ENCODE peak calls at places on chromosome 5, in ten cellular contexts. One of them, this sample, is unnamed. For H3K27me3, the result is how much of the 10 kb centered on the place peaks cover.

GRCh38 chr5:60332244-60333018 is 367.5 kb downstream of the DEPDC1B start:
- DNase-seq in CD8-positive, alpha-beta memory T cell: no peak
- DNase-seq in gastrocnemius medialis: no peak
- DNase-seq in thoracic aorta: no peak
- DNase-seq in SJSA1: no peak
- DNase-seq in CD4-positive, CD25-positive, alpha-beta regulatory T cell: no peak
- DNase-seq in keratinocyte: peak
- DNase-seq in GM06990: no peak
- DNase-seq in AG04450: no peak
- DNase-seq in A673: no peak
- DNase-seq in this sample: no peak

GRCh38 chr5:24535646-24536045 is 109.1 kb downstream of the CDH10 start:
- DNase-seq in CD8-positive, alpha-beta memory T cell: no peak
- DNase-seq in gastrocnemius medialis: no peak
- DNase-seq in thoracic aorta: no peak
- DNase-seq in SJSA1: no peak
- DNase-seq in CD4-positive, CD25-positive, alpha-beta regulatory T cell: no peak
- DNase-seq in keratinocyte: no peak
- DNase-seq in GM06990: no peak
- DNase-seq in AG04450: no peak
- DNase-seq in A673: peak
- DNase-seq in this sample: no peak

GRCh38 chr5:161641444-161641843 is 44.1 kb upstream of the GABRA6 start:
- DNase-seq in CD8-positive, alpha-beta memory T cell: no peak
- DNase-seq in gastrocnemius medialis: no peak
- DNase-seq in thoracic aorta: no peak
- DNase-seq in SJSA1: no peak
- DNase-seq in CD4-positive, CD25-positive, alpha-beta regulatory T cell: no peak
- DNase-seq in keratinocyte: no peak
- DNase-seq in GM06990: no peak
- DNase-seq in AG04450: no peak
- DNase-seq in A673: no peak
- DNase-seq in this sample: no peak

GRCh38 chr5:74148321-74148720 is 492.2 kb downstream of the ENC1 start:
- DNase-seq in CD8-positive, alpha-beta memory T cell: no peak
- DNase-seq in gastrocnemius medialis: no peak
- DNase-seq in thoracic aorta: no peak
- DNase-seq in SJSA1: no peak
- DNase-seq in CD4-positive, CD25-positive, alpha-beta regulatory T cell: no peak
- DNase-seq in keratinocyte: no peak
- DNase-seq in GM06990: no peak
- DNase-seq in AG04450: no peak
- DNase-seq in A673: no peak
- DNase-seq in this sample: no peak

GRCh38 chr5:141476132-141476909 is 555 bp downstream of the PCDHGC3 start:
- DNase-seq in CD8-positive, alpha-beta memory T cell: no peak
- DNase-seq in gastrocnemius medialis: peak
- DNase-seq in thoracic aorta: no peak
- DNase-seq in SJSA1: peak
- DNase-seq in CD4-positive, CD25-positive, alpha-beta regulatory T cell: no peak
- DNase-seq in keratinocyte: no peak
- DNase-seq in GM06990: peak
- DNase-seq in AG04450: peak
- DNase-seq in A673: peak
- DNase-seq in this sample: peak

GRCh38 chr5:131265318-131265803 is 1.5 kb downstream of the CDC42SE2 start:
- DNase-seq in CD8-positive, alpha-beta memory T cell: peak
- DNase-seq in gastrocnemius medialis: no peak
- DNase-seq in thoracic aorta: no peak
- DNase-seq in SJSA1: no peak
- DNase-seq in CD4-positive, CD25-positive, alpha-beta regulatory T cell: no peak
- DNase-seq in keratinocyte: no peak
- DNase-seq in GM06990: peak
- DNase-seq in AG04450: no peak
- DNase-seq in A673: peak
- DNase-seq in this sample: no peak

GRCh38 chr5:107900721-107901120 is 230.0 kb upstream of the EFNA5 start:
- DNase-seq in CD8-positive, alpha-beta memory T cell: no peak
- DNase-seq in gastrocnemius medialis: no peak
- DNase-seq in thoracic aorta: no peak
- DNase-seq in SJSA1: no peak
- DNase-seq in CD4-positive, CD25-positive, alpha-beta regulatory T cell: no peak
- DNase-seq in keratinocyte: no peak
- DNase-seq in GM06990: no peak
- DNase-seq in AG04450: no peak
- DNase-seq in A673: no peak
- DNase-seq in this sample: no peak

GRCh38 chr5:179239256-179240135 is 105.8 kb downstream of the ADAMTS2 start:
- DNase-seq in CD8-positive, alpha-beta memory T cell: no peak
- DNase-seq in gastrocnemius medialis: no peak
- DNase-seq in thoracic aorta: no peak
- DNase-seq in SJSA1: no peak
- DNase-seq in CD4-positive, CD25-positive, alpha-beta regulatory T cell: no peak
- DNase-seq in keratinocyte: no peak
- DNase-seq in GM06990: no peak
- DNase-seq in AG04450: no peak
- DNase-seq in A673: no peak
- DNase-seq in this sample: no peak

GRCh38 chr5:1793966-1794895 is 5.4 kb downstream of the MRPL36 start:
- DNase-seq in CD8-positive, alpha-beta memory T cell: no peak
- DNase-seq in gastrocnemius medialis: no peak
- DNase-seq in thoracic aorta: no peak
- DNase-seq in SJSA1: peak
- DNase-seq in CD4-positive, CD25-positive, alpha-beta regulatory T cell: no peak
- DNase-seq in keratinocyte: no peak
- DNase-seq in GM06990: no peak
- DNase-seq in AG04450: peak
- DNase-seq in A673: peak
- DNase-seq in this sample: no peak

GRCh38 chr5:115787426-115787825 is 29.0 kb downstream of the CDO1 start:
- DNase-seq in CD8-positive, alpha-beta memory T cell: no peak
- DNase-seq in gastrocnemius medialis: no peak
- DNase-seq in thoracic aorta: no peak
- DNase-seq in SJSA1: no peak
- DNase-seq in CD4-positive, CD25-positive, alpha-beta regulatory T cell: no peak
- DNase-seq in keratinocyte: no peak
- DNase-seq in GM06990: no peak
- DNase-seq in AG04450: no peak
- DNase-seq in A673: no peak
- DNase-seq in this sample: no peak

GRCh38 chr5:123085638-123086286 is 3.3 kb upstream of the PRDM6 start:
- DNase-seq in CD8-positive, alpha-beta memory T cell: no peak
- DNase-seq in gastrocnemius medialis: no peak
- DNase-seq in thoracic aorta: no peak
- DNase-seq in SJSA1: no peak
- DNase-seq in CD4-positive, CD25-positive, alpha-beta regulatory T cell: no peak
- DNase-seq in keratinocyte: no peak
- DNase-seq in GM06990: no peak
- DNase-seq in AG04450: no peak
- DNase-seq in A673: no peak
- DNase-seq in this sample: no peak

GRCh38 chr5:32642276-32643002 is 57.1 kb downstream of the SUB1 start:
- DNase-seq in CD8-positive, alpha-beta memory T cell: no peak
- DNase-seq in gastrocnemius medialis: no peak
- DNase-seq in thoracic aorta: no peak
- DNase-seq in SJSA1: peak
- DNase-seq in CD4-positive, CD25-positive, alpha-beta regulatory T cell: no peak
- DNase-seq in keratinocyte: no peak
- DNase-seq in GM06990: no peak
- DNase-seq in AG04450: no peak
- DNase-seq in A673: no peak
- DNase-seq in this sample: no peak

DNA sequence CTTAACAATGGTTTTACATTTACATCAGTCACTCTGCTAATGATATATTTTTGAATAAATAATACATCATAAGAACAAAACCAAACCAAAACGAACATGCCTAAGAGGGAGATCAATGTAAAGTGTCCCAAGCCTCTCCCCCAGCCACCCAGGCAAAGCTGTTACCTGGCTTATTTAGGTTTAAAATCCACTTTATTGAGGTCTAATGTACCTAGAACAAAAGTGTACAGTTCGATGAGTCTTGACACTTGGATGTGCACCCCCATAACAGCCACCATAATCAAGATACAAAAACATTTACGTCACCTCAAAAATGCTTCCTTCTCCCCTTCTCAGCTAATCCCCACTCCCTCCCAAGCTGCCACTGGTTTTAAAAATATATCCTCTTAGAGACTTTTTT is 8.2 kb upstream of the NKX2-5 start:
- DNase-seq in CD8-positive, alpha-beta memory T cell: no peak
- DNase-seq in gastrocnemius medialis: no peak
- DNase-seq in thoracic aorta: no peak
- DNase-seq in SJSA1: no peak
- DNase-seq in CD4-positive, CD25-positive, alpha-beta regulatory T cell: no peak
- DNase-seq in keratinocyte: no peak
- DNase-seq in GM06990: no peak
- DNase-seq in AG04450: no peak
- DNase-seq in A673: no peak
- DNase-seq in this sample: no peak
- H3K27me3 ChIP-seq in CD8-positive, alpha-beta memory T cell: half or more
- H3K27me3 ChIP-seq in gastrocnemius medialis: half or more
- H3K27me3 ChIP-seq in thoracic aorta: under half
- H3K27me3 ChIP-seq in SJSA1: half or more
- H3K27me3 ChIP-seq in CD4-positive, CD25-positive, alpha-beta regulatory T cell: half or more
- H3K27me3 ChIP-seq in keratinocyte: half or more
- H3K27me3 ChIP-seq in GM06990: under half
- H3K27me3 ChIP-seq in AG04450: half or more
- H3K27me3 ChIP-seq in A673: half or more
- H3K27me3 ChIP-seq in this sample: under half

GRCh38 chr5:66617223-66617861 is 21.1 kb downstream of the MAST4 start:
- DNase-seq in CD8-positive, alpha-beta memory T cell: no peak
- DNase-seq in gastrocnemius medialis: no peak
- DNase-seq in thoracic aorta: no peak
- DNase-seq in SJSA1: no peak
- DNase-seq in CD4-positive, CD25-positive, alpha-beta regulatory T cell: no peak
- DNase-seq in keratinocyte: no peak
- DNase-seq in GM06990: peak
- DNase-seq in AG04450: no peak
- DNase-seq in A673: no peak
- DNase-seq in this sample: no peak
- H3K27me3 ChIP-seq in CD8-positive, alpha-beta memory T cell: under half
- H3K27me3 ChIP-seq in gastrocnemius medialis: under half
- H3K27me3 ChIP-seq in thoracic aorta: under half
- H3K27me3 ChIP-seq in SJSA1: under half
- H3K27me3 ChIP-seq in CD4-positive, CD25-positive, alpha-beta regulatory T cell: under half
- H3K27me3 ChIP-seq in keratinocyte: under half
- H3K27me3 ChIP-seq in GM06990: under half
- H3K27me3 ChIP-seq in AG04450: under half
- H3K27me3 ChIP-seq in A673: under half
- H3K27me3 ChIP-seq in this sample: under half

GRCh38 chr5:157165668-157166067 is 396 bp downstream of the GARIN3 start:
- DNase-seq in CD8-positive, alpha-beta memory T cell: no peak
- DNase-seq in gastrocnemius medialis: no peak
- DNase-seq in thoracic aorta: no peak
- DNase-seq in SJSA1: no peak
- DNase-seq in CD4-positive, CD25-positive, alpha-beta regulatory T cell: no peak
- DNase-seq in keratinocyte: no peak
- DNase-seq in GM06990: no peak
- DNase-seq in AG04450: no peak
- DNase-seq in A673: no peak
- DNase-seq in this sample: no peak

GRCh38 chr5:157166164-157166493 is at the start of gene GARIN3:
- DNase-seq in CD8-positive, alpha-beta memory T cell: no peak
- DNase-seq in gastrocnemius medialis: no peak
- DNase-seq in thoracic aorta: no peak
- DNase-seq in SJSA1: no peak
- DNase-seq in CD4-positive, CD25-positive, alpha-beta regulatory T cell: no peak
- DNase-seq in keratinocyte: no peak
- DNase-seq in GM06990: no peak
- DNase-seq in AG04450: no peak
- DNase-seq in A673: no peak
- DNase-seq in this sample: no peak

GRCh38 chr5:157164521-157164920 is 1.5 kb downstream of the GARIN3 start:
- DNase-seq in CD8-positive, alpha-beta memory T cell: no peak
- DNase-seq in gastrocnemius medialis: no peak
- DNase-seq in thoracic aorta: no peak
- DNase-seq in SJSA1: no peak
- DNase-seq in CD4-positive, CD25-positive, alpha-beta regulatory T cell: no peak
- DNase-seq in keratinocyte: no peak
- DNase-seq in GM06990: no peak
- DNase-seq in AG04450: no peak
- DNase-seq in A673: no peak
- DNase-seq in this sample: no peak

GRCh38 chr5:157166494-157167218 is 592 bp upstream of the GARIN3 start:
- DNase-seq in CD8-positive, alpha-beta memory T cell: no peak
- DNase-seq in gastrocnemius medialis: no peak
- DNase-seq in thoracic aorta: no peak
- DNase-seq in SJSA1: no peak
- DNase-seq in CD4-positive, CD25-positive, alpha-beta regulatory T cell: no peak
- DNase-seq in keratinocyte: no peak
- DNase-seq in GM06990: no peak
- DNase-seq in AG04450: no peak
- DNase-seq in A673: no peak
- DNase-seq in this sample: no peak

DNA sequence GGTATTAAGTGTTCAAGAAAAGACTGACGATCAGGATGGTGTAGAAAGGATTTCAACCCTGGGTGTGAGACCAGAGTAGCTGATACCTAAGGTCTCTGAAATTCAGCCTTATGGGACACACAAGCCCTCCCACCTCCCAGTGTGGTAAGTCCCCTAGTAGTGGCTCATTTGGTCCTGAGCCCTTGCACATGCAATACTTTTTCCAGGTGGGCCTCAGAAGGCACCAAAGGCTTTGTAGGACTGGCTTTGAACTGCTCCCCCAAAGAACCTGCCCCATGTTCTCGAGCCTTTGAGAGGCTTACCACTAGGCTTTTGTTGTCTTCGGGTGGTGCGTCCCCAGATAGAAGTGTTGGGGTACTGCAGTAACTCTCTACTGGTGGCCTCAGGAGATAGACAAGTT is 803 bp downstream of the GARIN3 start:
- DNase-seq in CD8-positive, alpha-beta memory T cell: no peak
- DNase-seq in gastrocnemius medialis: no peak
- DNase-seq in thoracic aorta: no peak
- DNase-seq in SJSA1: no peak
- DNase-seq in CD4-positive, CD25-positive, alpha-beta regulatory T cell: no peak
- DNase-seq in keratinocyte: no peak
- DNase-seq in GM06990: no peak
- DNase-seq in AG04450: no peak
- DNase-seq in A673: no peak
- DNase-seq in this sample: no peak
- H3K27me3 ChIP-seq in CD8-positive, alpha-beta memory T cell: under half
- H3K27me3 ChIP-seq in gastrocnemius medialis: under half
- H3K27me3 ChIP-seq in thoracic aorta: under half
- H3K27me3 ChIP-seq in SJSA1: under half
- H3K27me3 ChIP-seq in CD4-positive, CD25-positive, alpha-beta regulatory T cell: under half
- H3K27me3 ChIP-seq in keratinocyte: under half
- H3K27me3 ChIP-seq in GM06990: under half
- H3K27me3 ChIP-seq in AG04450: under half
- H3K27me3 ChIP-seq in A673: under half
- H3K27me3 ChIP-seq in this sample: under half

DNA sequence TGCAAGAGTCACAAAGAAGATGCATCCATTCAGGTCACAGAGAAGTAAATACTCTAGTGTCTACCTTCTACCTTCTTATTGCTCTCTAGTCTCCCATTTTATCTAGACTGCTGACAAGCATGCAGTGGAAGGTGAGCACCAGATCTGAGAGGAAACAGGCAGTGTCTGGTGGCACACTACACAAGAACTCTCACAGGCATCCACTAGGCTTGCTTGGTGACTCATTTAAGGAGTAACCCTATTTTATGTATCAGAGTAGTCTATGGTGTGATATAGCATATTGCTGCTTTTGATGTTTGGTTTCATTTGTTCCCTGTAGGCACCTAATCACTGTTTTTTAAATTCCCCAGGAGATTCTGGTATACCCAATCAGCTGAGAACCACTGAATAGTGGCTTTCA is 1.6 kb upstream of the THBS4 start:
- DNase-seq in CD8-positive, alpha-beta memory T cell: no peak
- DNase-seq in gastrocnemius medialis: no peak
- DNase-seq in thoracic aorta: no peak
- DNase-seq in SJSA1: no peak
- DNase-seq in CD4-positive, CD25-positive, alpha-beta regulatory T cell: no peak
- DNase-seq in keratinocyte: no peak
- DNase-seq in GM06990: no peak
- DNase-seq in AG04450: no peak
- DNase-seq in A673: no peak
- DNase-seq in this sample: no peak
- H3K27me3 ChIP-seq in CD8-positive, alpha-beta memory T cell: under half
- H3K27me3 ChIP-seq in gastrocnemius medialis: under half
- H3K27me3 ChIP-seq in thoracic aorta: under half
- H3K27me3 ChIP-seq in SJSA1: under half
- H3K27me3 ChIP-seq in CD4-positive, CD25-positive, alpha-beta regulatory T cell: under half
- H3K27me3 ChIP-seq in keratinocyte: under half
- H3K27me3 ChIP-seq in GM06990: under half
- H3K27me3 ChIP-seq in AG04450: under half
- H3K27me3 ChIP-seq in A673: half or more
- H3K27me3 ChIP-seq in this sample: under half

This sample was measured in pancreas.